ENCODE peak calls at places on chromosomes 13 and 19, in four cellular contexts. D is RWPE1; Y is CD4-positive, alpha-beta T cell; T is AG04450. H is an unnamed sample.

GRCh38 chr13:33740134-33740538 is 77.8 kb upstream of the RFC3 start:
- DNase-seq in D (no peak), Y (no peak), T (no peak), H (no peak)

GRCh38 chr19:41785653-41786052 is 10.7 kb upstream of the CEACAM3 start:
- DNase-seq in Y (peak), T (peak), D (peak), H (peak)

GRCh38 chr13:90800082-90800746 is 547.3 kb upstream of the MIR17HG start:
- DNase-seq in D (no peak), T (no peak), Y (no peak), H (no peak)

GRCh38 chr19:38856813-38857212 is 7.0 kb upstream of the HNRNPL start:
- DNase-seq in D (no peak), Y (no peak), T (no peak), H (no peak)

GRCh38 chr13:112722433-112723250 is 32.8 kb downstream of the ATP11A start:
- DNase-seq in D (peak), T (peak), Y (no peak), H (no peak)

GRCh38 chr13:92137519-92137918 is 739.1 kb downstream of the GPC5 start:
- DNase-seq in Y (no peak), D (no peak), T (no peak), H (no peak)

GRCh38 chr13:71417205-71417604 is 449.8 kb downstream of the DACH1 start:
- DNase-seq in Y (no peak), T (no peak), D (no peak), H (no peak)

GRCh38 chr19:1871140-1871597 is 7.8 kb upstream of the KLF16 start:
- DNase-seq in D (no peak), T (no peak), Y (no peak), H (no peak)

GRCh38 chr19:6577410-6578125 is 13.4 kb downstream of the CD70 start:
- DNase-seq in T (no peak), D (peak), Y (no peak), H (peak)

GRCh38 chr19:20840371-20840770 is 64.3 kb downstream of the ZNF66 start:
- DNase-seq in D (peak), T (no peak), Y (no peak), H (no peak)

GRCh38 chr19:38617764-38618589 is at the start of gene MAP4K1:
- DNase-seq in Y (peak), D (no peak), T (no peak), H (peak)

GRCh38 chr19:1789282-1790020 is 22.6 kb downstream of the ATP8B3 start:
- DNase-seq in D (no peak), T (no peak), Y (no peak), H (no peak)

GRCh38 chr13:50888362-50888761 is 21.2 kb upstream of the RNASEH2B start:
- DNase-seq in D (no peak), Y (no peak), T (no peak), H (no peak)

GRCh38 chr13:64083396-64083795 is 2667.7 kb upstream of the PCDH20 start:
- DNase-seq in Y (no peak), D (no peak), T (no peak), H (no peak)

GRCh38 chr19:39771751-39772150 is 6.9 kb upstream of the LEUTX start:
- DNase-seq in T (no peak), D (no peak), Y (no peak), H (no peak)

GRCh38 chr19:8323781-8324185 is 2.5 kb downstream of the RPS28 start:
- DNase-seq in D (no peak), Y (no peak), T (no peak), H (no peak)

GRCh38 chr13:34738251-34739170 is 203.6 kb upstream of the NBEA start:
- DNase-seq in T (no peak), D (no peak), Y (no peak), H (no peak)

GRCh38 chr13:52707375-52707774 is 32.2 kb downstream of the CNMD start:
- DNase-seq in D (no peak), T (no peak), Y (no peak), H (no peak)

GRCh38 chr13:24684600-24684998 is 4.4 kb downstream of the ATP12A start:
- DNase-seq in D (no peak), T (no peak), Y (no peak), H (no peak)

GRCh38 chr19:34096020-34096915 is 76.0 kb upstream of the LSM14A start:
- DNase-seq in T (peak), Y (no peak), D (peak), H (no peak)

GRCh38 chr19:35509018-35509652 is 4.3 kb downstream of the DMKN start:
- DNase-seq in T (no peak), D (peak), Y (no peak), H (no peak)

GRCh38 chr19:49853852-49854849 is 3.2 kb downstream of the PTOV1 start:
- DNase-seq in Y (no peak), T (no peak), D (no peak), H (no peak)

GRCh38 chr19:28882818-28883217 is 330.1 kb downstream of the UQCRFS1 start:
- DNase-seq in T (no peak), Y (no peak), D (no peak), H (no peak)

GRCh38 chr19:49114630-49115363 is 627 bp downstream of the LIN7B start:
- DNase-seq in T (no peak), D (no peak), Y (peak), H (no peak)

GRCh38 chr19:45485301-45486077 is 11.4 kb downstream of the RTN2 start:
- DNase-seq in T (peak), D (peak), Y (peak), H (peak)
- TF ChIP-seq CTCF in T (peak), D (peak), Y (peak), H (peak)

GRCh38 chr19:46372901-46373572 is 26.1 kb downstream of the PPP5C start:
- DNase-seq in Y (no peak), D (peak), T (no peak), H (no peak)

GRCh38 chr19:46371371-46371901 is 24.5 kb downstream of the PPP5C start:
- DNase-seq in D (no peak), Y (no peak), T (no peak), H (no peak)

GRCh38 chr19:46376241-46377153 is 29.6 kb downstream of the PPP5C start:
- DNase-seq in D (no peak), Y (no peak), T (no peak), H (no peak)

GRCh38 chr19:46374526-46375475 is 27.9 kb downstream of the PPP5C start:
- DNase-seq in T (no peak), Y (no peak), D (no peak), H (no peak)

GRCh38 chr19:46373573-46374359 is 26.9 kb downstream of the PPP5C start:
- DNase-seq in Y (no peak), T (no peak), D (peak), H (no peak)
- TF ChIP-seq CTCF in Y (no peak), T (no peak), D (peak), H (no peak)

DNA sequence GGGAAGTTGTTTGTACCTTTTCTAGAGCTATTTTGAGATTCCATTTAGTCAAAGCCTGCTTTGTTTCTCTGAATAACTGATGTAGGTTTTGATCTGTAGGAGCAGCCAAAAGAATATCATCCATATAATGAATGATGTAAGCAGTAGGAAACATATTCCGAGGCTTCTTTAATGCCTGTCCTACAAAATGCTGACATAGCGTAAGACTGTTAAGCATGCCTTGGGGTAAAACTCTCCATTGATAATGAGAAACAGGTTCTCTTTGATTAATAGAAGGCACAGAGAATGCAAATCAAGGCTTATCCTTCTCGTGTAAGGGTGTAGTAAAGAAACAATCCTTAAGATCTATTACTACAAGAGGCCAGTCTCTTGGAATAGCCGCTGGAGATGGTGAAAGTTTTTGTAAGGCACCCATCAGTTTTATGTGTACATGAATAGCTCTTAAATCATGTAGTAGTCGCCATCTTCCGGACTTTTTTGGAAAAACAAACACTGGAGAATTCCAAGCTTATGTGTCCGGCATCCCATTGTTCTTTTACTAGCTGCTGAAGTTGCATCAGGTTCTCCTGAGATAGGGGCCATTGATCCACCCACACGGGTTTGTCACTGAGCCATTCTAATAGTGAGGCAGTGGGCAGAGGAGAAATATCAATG is 13.5 kb downstream of the FPR3 start:
- DNase-seq in Y (no peak), T (no peak), D (peak), H (no peak)
- TF ChIP-seq CTCF in Y (no peak), T (no peak), D (no peak), H (no peak)

GRCh38 chr13:59261928-59262488 is 901.7 kb downstream of the DIAPH3 start:
- DNase-seq in T (no peak), D (no peak), Y (no peak), H (no peak)
- TF ChIP-seq CTCF in T (peak), D (no peak), Y (no peak), H (no peak)

DNA sequence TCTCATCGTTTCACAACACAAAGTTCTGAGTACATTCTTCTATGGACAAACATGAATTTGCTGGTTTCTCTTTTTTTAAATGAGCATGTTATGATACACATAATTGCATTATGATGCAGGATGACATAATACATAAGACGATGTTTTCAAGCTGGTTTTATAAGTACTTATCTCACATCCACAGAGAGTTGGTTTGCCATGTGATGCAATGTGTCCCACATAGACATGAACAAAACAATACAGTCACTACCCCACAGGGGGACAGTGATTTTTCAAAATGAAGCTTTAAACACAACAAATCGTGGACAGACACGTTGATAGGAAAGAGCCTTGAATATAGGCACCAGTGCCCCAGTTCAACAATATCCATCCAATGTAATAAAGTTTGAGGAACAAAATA is 447.1 kb downstream of the KLF12 start:
- DNase-seq in D (no peak), T (no peak), Y (no peak), H (no peak)
- TF ChIP-seq CTCF in D (no peak), T (no peak), Y (no peak), H (no peak)

GRCh38 chr19:10651821-10652220 is 2.3 kb upstream of the ILF3 start:
- DNase-seq in Y (no peak), T (no peak), D (no peak), H (no peak)

GRCh38 chr19:10654610-10655456 is 687 bp downstream of the ILF3 start:
- DNase-seq in T (no peak), Y (peak), D (peak), H (no peak)

GRCh38 chr19:10653732-10654609 is at the start of gene ILF3:
- DNase-seq in T (peak), Y (peak), D (peak), H (peak)

GRCh38 chr19:10655457-10656312 is 1.5 kb downstream of the ILF3 start:
- DNase-seq in T (no peak), Y (no peak), D (no peak), H (no peak)

DNA sequence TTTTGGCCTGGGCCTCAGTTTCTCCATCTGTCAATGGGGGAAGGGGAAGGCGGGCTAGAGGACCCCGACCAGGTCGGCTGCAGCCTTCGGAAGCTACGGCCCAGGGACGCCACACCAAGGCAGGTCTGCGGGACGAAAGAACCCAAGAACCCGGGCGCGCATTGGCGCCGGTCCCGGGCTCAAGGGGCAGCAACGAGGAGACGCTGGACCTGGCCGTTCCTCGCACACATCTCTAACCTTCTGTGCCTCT is 739 bp upstream of the ILF3 start:
- DNase-seq in Y (no peak), T (no peak), D (no peak), H (no peak)
- TF ChIP-seq CTCF in Y (no peak), T (no peak), D (no peak), H (no peak)

GRCh38 chr13:19864339-19865309 is 1.2 kb upstream of the ZMYM5 start:
- DNase-seq in T (no peak), Y (peak), D (no peak), H (peak)
- TF ChIP-seq CTCF in T (peak), Y (peak), D (peak), H (no peak)

GRCh38 chr13:105202384-105202783 is 1333.1 kb downstream of the EFNB2 start:
- DNase-seq in Y (no peak), T (no peak), D (no peak), H (no peak)
- TF ChIP-seq CTCF in Y (peak), T (peak), D (peak), H (no peak)

DNA sequence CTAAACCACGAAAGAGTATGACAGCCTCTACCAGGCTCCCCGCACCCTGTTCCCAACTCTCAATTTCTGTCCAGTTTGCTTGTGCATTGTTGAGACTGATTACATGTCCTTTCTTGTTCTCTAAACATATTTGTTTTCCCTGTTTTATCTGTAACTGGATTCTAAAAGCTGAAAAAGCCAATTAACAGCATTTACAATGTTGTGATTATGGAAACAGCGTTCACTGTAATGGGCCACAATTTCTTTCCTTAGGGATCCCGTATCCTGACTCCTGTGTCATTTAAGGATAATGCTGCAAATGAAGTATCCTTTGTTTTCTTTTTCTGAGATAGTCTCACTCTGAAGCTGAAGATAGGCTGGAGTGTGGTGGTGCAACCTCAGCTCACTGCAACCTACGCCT is 20.5 kb downstream of the EBPL start:
- DNase-seq in Y (no peak), D (no peak), T (no peak), H (no peak)
- TF ChIP-seq CTCF in Y (no peak), D (no peak), T (no peak), H (no peak)